ENCODE peak calls at places on chromosome 21, in nine cellular contexts. L is IMR-90, M is HepG2, Y is suprapubic skin, Z is NB4, X is A549, C is ovary, F is uterus, A is lower leg skin. O is an unnamed sample.

GRCh38 chr21:14687277-14687642 is 141.1 kb upstream of the SAMSN1 start:
- DNase-seq in A (no peak), L (no peak), Y (no peak), C (no peak), Z (peak; percentile 69), X (no peak), M (no peak), F (no peak), O (no peak)

GRCh38 chr21:36320421-36321324 is 676 bp downstream of the MORC3 start:
- DNase-seq in C (peak; percentile 76), F (peak; percentile 56), Z (peak; percentile 83), A (peak; percentile 95), Y (peak; percentile 84), L (peak; percentile 73), M (peak; percentile 35), X (peak; percentile 30), O (peak; percentile 52)

GRCh38 chr21:35993875-35994490 is 66.3 kb downstream of the SETD4 start:
- DNase-seq in X (no peak), M (no peak), C (no peak), L (no peak), A (peak; percentile 17), F (no peak), Y (no peak), Z (no peak), O (no peak)

GRCh38 chr21:42855143-42855936 is 24.0 kb downstream of the WDR4 start:
- DNase-seq in F (no peak), Z (no peak), A (no peak), C (no peak), X (no peak), Y (peak; percentile 68), L (no peak), M (no peak), O (no peak)

GRCh38 chr21:28516996-28517592 is 475.6 kb downstream of the LTN1 start:
- DNase-seq in A (peak; percentile 86), Y (no peak), C (peak; percentile 22), M (peak; percentile 60), Z (peak; percentile 58), L (no peak), X (peak; percentile 2), F (peak; percentile 36), O (peak; percentile 9)

GRCh38 chr21:36654796-36655325 is 44.1 kb upstream of the SIM2 start:
- DNase-seq in Y (no peak), C (no peak), Z (no peak), L (no peak), A (no peak), F (no peak), M (no peak), X (no peak), O (no peak)

GRCh38 chr21:28419110-28419509 is 573.6 kb downstream of the LTN1 start:
- DNase-seq in C (no peak), A (no peak), L (peak; percentile 90), M (no peak), Z (no peak), X (no peak), Y (no peak), F (no peak), O (no peak)

GRCh38 chr21:17441370-17441769 is 71.5 kb upstream of the CXADR start:
- DNase-seq in X (no peak), Z (no peak), A (no peak), F (no peak), C (no peak), M (peak; percentile 97), L (peak; percentile 42), Y (no peak), O (no peak)

GRCh38 chr21:31659286-31660133 is at the start of gene SOD1:
- DNase-seq in M (peak; percentile 85), X (peak; percentile 72), C (peak; percentile 96), A (peak; percentile 99), L (peak; percentile 89), Y (peak; percentile 96), F (peak; percentile 92), Z (peak; percentile 94), O (peak; percentile 91)

GRCh38 chr21:28704746-28705145 is 287.9 kb downstream of the LTN1 start:
- DNase-seq in L (peak; percentile 12), X (no peak), Y (no peak), Z (no peak), A (no peak), F (peak; percentile 45), C (no peak), M (no peak), O (no peak)

GRCh38 chr21:25039461-25040380 is 567.6 kb downstream of the MRPL39 start:
- DNase-seq in C (no peak), Z (peak; percentile 49), Y (no peak), A (no peak), F (no peak), M (no peak), L (peak; percentile 5), X (no peak), O (no peak)

GRCh38 chr21:36566606-36567005 is 86.7 kb upstream of the CLDN14 start:
- DNase-seq in F (no peak), Z (no peak), M (no peak), X (no peak), C (no peak), Y (no peak), L (no peak), A (no peak), O (no peak)

GRCh38 chr21:39033878-39034589 is 149.2 kb downstream of the PSMG1 start:
- DNase-seq in F (no peak), X (no peak), Y (no peak), L (no peak), A (peak; percentile 88), C (peak; percentile 39), Z (no peak), M (peak; percentile 98), O (no peak)

GRCh38 chr21:43864313-43864805 is 664 bp upstream of the AGPAT3 start:
- DNase-seq in Y (no peak), X (peak; percentile 33), M (no peak), L (peak; percentile 16), A (peak; percentile 88), Z (peak; percentile 53), C (peak; percentile 56), F (no peak), O (peak; percentile 39)
- TF ChIP-seq POLR2A in Y (no peak), X (peak; percentile 25), M (no peak), L (no peak), A (no peak), Z (no peak), C (no peak), F (no peak), O (no peak)

DNA sequence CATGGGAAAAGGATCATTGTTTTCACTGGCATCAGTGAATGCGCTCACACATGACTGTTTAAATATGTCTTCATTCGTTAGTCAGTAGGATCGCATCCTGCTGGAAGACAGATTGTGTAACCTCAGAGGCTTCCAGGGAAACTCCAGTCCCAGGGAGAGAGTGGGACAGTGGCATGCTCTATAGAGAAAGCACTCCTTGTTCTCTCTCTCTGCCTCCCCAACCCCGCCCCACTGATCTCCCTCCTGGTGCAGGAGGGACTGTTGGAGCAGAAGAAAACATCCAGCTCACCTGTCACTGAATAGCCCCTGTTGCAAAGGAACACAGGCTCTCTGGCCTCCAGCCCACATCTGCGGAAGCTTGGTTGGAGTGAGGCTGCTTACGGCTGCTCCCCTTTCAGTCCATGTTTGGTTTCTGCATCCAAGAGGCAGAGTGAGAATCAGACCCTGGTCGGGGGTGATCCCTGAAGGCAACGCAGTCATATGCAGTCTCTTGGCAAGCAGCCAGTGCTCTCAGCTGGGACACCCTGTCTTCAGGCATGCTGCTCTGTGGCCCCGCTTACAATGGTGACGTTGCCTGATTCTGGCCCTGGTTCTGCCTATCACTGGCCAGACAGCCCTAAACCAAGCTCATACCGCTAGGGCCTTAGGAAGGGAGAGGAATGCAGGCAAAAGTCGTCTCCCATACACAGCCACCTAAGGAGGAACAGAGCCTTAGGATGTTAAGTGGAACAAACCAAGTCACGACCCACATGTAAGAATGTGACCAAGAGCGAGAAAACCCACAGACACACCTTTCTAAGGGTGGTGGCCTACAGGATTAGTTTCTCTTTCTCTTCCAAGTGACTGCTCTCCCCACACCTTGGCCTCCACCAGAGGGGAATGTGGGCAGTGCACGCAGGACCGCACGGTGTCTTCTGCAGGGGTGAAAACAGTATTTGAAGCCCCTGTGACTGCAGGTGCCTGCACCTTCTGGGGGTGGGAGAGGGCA is 39.7 kb downstream of the BACE2 start:
- DNase-seq in Y (no peak), C (no peak), F (peak; percentile 39), M (peak; percentile 3), L (peak; percentile 86), X (no peak), A (no peak), Z (no peak), O (no peak)
- TF ChIP-seq POLR2A in Y (no peak), C (no peak), F (no peak), M (no peak), L (no peak), X (no peak), A (no peak), Z (no peak), O (no peak)

DNA sequence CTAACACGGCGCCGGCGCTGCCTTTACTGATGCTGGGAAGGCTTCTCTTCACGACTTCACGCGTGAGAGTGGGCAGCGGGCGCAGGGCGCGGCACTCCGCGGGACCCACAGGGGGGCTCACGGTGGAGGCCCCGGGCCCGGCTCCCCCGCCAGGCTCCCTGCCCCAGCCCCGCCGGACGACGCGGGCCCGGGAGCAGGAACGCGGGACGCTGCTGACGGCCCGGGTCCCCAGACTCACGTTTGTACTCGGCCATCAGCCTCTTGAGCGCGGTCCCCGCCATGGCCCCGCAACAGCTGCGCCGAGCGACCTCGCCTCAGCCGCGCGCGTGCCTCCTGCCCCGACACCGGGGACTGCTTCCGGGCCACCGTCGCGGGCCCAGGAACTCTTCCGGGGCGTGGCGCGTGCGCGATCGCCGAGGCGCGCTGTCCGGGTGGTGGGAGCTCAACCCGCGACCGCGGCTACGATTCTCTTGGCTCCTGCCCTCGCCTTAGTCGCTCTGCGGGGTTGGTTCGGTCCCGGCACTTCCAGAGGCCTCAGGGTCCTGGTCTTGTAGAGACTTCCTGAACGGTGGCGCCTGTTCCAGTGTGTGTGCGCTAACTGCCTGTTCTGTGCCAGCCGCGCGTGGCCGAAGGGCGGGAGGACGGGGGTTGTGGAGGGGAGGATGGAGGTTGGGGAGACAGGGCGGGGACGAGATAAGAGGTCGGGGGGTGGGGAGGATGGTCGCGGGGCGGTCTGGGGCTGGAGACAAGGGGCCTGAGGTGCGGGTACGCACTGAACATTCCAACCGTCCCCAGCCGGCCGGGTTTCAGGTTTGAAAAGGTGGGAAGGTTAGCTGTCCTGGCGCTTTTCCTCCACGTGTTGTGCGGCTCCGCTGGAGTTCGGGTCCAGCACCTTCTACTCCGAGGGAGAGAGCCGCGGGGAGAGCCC is at the start of gene UBE2G2:
- DNase-seq in Y (peak; percentile 86), C (peak; percentile 83), A (peak; percentile 96), L (peak; percentile 65), Z (peak; percentile 87), X (peak; percentile 72), F (peak; percentile 64), M (peak; percentile 59), O (peak; percentile 98)
- TF ChIP-seq POLR2A in Y (no peak), C (peak; percentile 57), A (no peak), L (peak; percentile 39), Z (peak; percentile 88), X (no peak), F (peak; percentile 11), M (peak; percentile 63), O (peak; percentile 81)

GRCh38 chr21:45290948-45291612 is 3.4 kb upstream of the POFUT2 start:
- DNase-seq in F (no peak), L (peak; percentile 58), M (no peak), A (peak; percentile 90), Y (peak; percentile 78), Z (no peak), X (no peak), C (peak; percentile 71), O (no peak)
- TF ChIP-seq POLR2A in F (no peak), L (no peak), M (no peak), A (no peak), Y (no peak), Z (no peak), X (no peak), C (no peak), O (no peak)

O was measured in GM12891.